ENCODE peak calls at places on chromosomes 6 and 20, in five cellular contexts. T is PC-3, D is ovary, L is fibroblast of lung, V is stomach. Y is an unnamed sample.
A peak's percentile ranks its signal among the peaks of the same experiment; 100 is the strongest.

GRCh38 chr6:89459501-89459900 is 26.5 kb downstream of the ANKRD6 start:
- DNase-seq in T (no peak), D (no peak), L (no peak), V (no peak), Y (no peak)

GRCh38 chr6:47414517-47415167 is 62.9 kb upstream of the CD2AP start:
- DNase-seq in T (peak; percentile 54), D (no peak), L (peak; percentile 64), V (no peak), Y (no peak)

GRCh38 chr6:79526897-79527296 is 10.3 kb downstream of the LCA5 start:
- DNase-seq in T (no peak), D (no peak), L (no peak), V (no peak), Y (no peak)

GRCh38 chr20:63861981-63862901 is 943 bp downstream of the ABHD16B start:
- DNase-seq in T (no peak), D (peak; percentile 49), L (no peak), V (no peak), Y (peak; percentile 91)

GRCh38 chr20:36827541-36828279 is 48.2 kb upstream of the TLDC2 start:
- DNase-seq in T (no peak), D (no peak), L (no peak), V (no peak), Y (no peak)

GRCh38 chr6:88855521-88856152 is 107.8 kb downstream of the RNGTT start:
- DNase-seq in T (peak; percentile 17), D (no peak), L (no peak), V (no peak), Y (no peak)

GRCh38 chr6:159829515-159829914 is 29.4 kb downstream of the PNLDC1 start:
- DNase-seq in T (no peak), D (no peak), L (no peak), V (no peak), Y (no peak)

GRCh38 chr6:36888115-36888643 is 2.4 kb downstream of the C6orf89 start:
- DNase-seq in T (no peak), D (no peak), L (no peak), V (no peak), Y (no peak)

GRCh38 chr20:62398120-62398821 is 8.8 kb downstream of the CABLES2 start:
- DNase-seq in T (no peak), D (no peak), L (no peak), V (no peak), Y (peak; percentile 85)

GRCh38 chr6:151379933-151380847 is 11.2 kb downstream of the ZBTB2 start:
- DNase-seq in T (no peak), D (no peak), L (peak; percentile 31), V (no peak), Y (no peak)

GRCh38 chr6:137237413-137238170 is 18.4 kb upstream of the IFNGR1 start:
- DNase-seq in T (peak; percentile 84), D (no peak), L (peak; percentile 87), V (no peak), Y (peak; percentile 71)

GRCh38 chr6:28940294-28940858 is 16.6 kb upstream of the TRIM27 start:
- DNase-seq in T (peak; percentile 71), D (no peak), L (no peak), V (no peak), Y (no peak)

GRCh38 chr6:105968230-105968954 is 117.7 kb upstream of the PRDM1 start:
- DNase-seq in T (peak; percentile 75), D (no peak), L (peak; percentile 31), V (no peak), Y (no peak)

GRCh38 chr6:143002686-143003085 is 57.7 kb upstream of the HIVEP2 start:
- DNase-seq in T (no peak), D (no peak), L (no peak), V (no peak), Y (no peak)

GRCh38 chr20:8790442-8791074 is 278.3 kb upstream of the PLCB4 start:
- DNase-seq in T (peak; percentile 81), D (no peak), L (peak; percentile 45), V (peak; percentile 36), Y (no peak)

GRCh38 chr20:10047427-10047826 is 12.6 kb downstream of the ANKEF1 start:
- DNase-seq in T (peak; percentile 30), D (no peak), L (peak; percentile 17), V (no peak), Y (no peak)

GRCh38 chr20:60808701-60809100 is 443.4 kb upstream of the CDH4 start:
- DNase-seq in T (no peak), D (no peak), L (no peak), V (no peak), Y (no peak)

GRCh38 chr6:144139817-144140216 is 10.5 kb upstream of the STX11 start:
- DNase-seq in T (no peak), D (no peak), L (no peak), V (no peak), Y (no peak)

GRCh38 chr6:66599541-66599940 is 892.5 kb upstream of the EYS start:
- DNase-seq in T (peak; percentile 57), D (no peak), L (no peak), V (no peak), Y (no peak)

GRCh38 chr6:163625265-163625664 is 210.7 kb downstream of the QKI start:
- DNase-seq in T (no peak), D (no peak), L (no peak), V (no peak), Y (no peak)

GRCh38 chr6:40714576-40715500 is 127.7 kb upstream of the LRFN2 start:
- DNase-seq in T (peak; percentile 83), D (no peak), L (no peak), V (peak; percentile 77), Y (no peak)

GRCh38 chr6:138594042-138594636 is 94.8 kb upstream of the NHSL1 start:
- DNase-seq in T (no peak), D (no peak), L (peak; percentile 26), V (no peak), Y (no peak)

GRCh38 chr20:38060536-38060935 is 27.0 kb downstream of the RPRD1B start:
- DNase-seq in T (peak; percentile 41), D (no peak), L (peak; percentile 91), V (no peak), Y (no peak)
- H3K4me3 ChIP-seq in T (peak overlapping the region; percentile 3), D (no peak overlapping the region), L (no peak overlapping the region), V (no peak overlapping the region), Y (no peak overlapping the region)

DNA sequence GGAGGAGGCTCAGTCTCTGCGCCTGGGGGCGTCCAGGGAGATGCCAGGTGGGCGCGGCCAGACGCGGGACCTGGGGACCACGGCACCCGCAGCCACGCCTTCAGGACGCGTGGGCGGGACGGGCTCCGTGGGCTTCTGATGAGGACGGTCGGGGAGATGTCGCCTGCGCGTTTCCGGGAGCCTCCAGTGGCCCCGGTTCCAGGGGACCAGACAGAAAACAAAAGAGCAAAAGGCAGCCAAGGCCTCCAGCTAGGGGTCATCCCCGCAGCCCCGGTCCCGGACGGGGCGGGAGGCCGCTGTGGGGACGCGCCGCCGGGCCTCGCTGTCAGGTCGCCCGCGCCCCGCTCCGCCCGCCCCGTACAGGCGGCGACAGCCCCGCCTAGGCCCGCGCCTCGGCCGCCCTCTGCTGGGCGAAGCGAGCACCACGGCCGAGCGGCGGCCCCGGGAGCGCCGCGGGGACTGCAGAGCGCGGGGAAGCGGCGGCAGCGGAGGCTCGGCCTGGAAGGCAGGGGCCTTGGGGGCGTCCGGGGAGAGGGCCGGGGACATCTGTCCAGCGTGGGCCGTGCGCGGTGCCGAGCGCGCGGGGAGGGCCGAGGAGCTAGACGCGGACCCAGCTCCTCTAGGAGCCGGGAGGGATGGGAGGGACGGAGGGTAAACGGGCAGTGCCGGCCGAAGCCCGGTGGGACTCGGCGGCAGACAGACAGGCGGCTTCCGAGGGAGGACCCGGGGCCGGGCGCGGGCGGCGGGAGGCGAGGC is 48.7 kb downstream of the TMEM242 start:
- DNase-seq in T (peak; percentile 78), D (peak; percentile 80), L (peak; percentile 57), V (peak; percentile 74), Y (no peak)
- H3K27ac ChIP-seq in T (no peak overlapping the region), D (peak overlapping the region; percentile 66), L (peak overlapping the region; percentile 59), V (peak overlapping the region; percentile 91), Y (no peak overlapping the region)

GRCh38 chr20:35461620-35462019 is 6.2 kb downstream of the CEP250 start:
- DNase-seq in T (no peak), D (no peak), L (peak; percentile 49), V (no peak), Y (no peak)
- H3K4me1 ChIP-seq in T (peaks cover 8% of the 10 kb centered on the region), D (no peaks in the 10 kb centered on the region), L (no peaks in the 10 kb centered on the region), V (no peaks in the 10 kb centered on the region), Y (peaks cover 14% of the 10 kb centered on the region)

GRCh38 chr20:35437599-35437998 is 429 bp downstream of the GDF5 start:
- DNase-seq in T (no peak), D (no peak), L (no peak), V (no peak), Y (no peak)
- H3K4me3 ChIP-seq in T (no peak overlapping the region), D (no peak overlapping the region), L (peak overlapping the region; percentile 2), V (peak overlapping the region; percentile 19), Y (no peak overlapping the region)

GRCh38 chr6:32703347-32703746 is 36.9 kb upstream of the HLA-DQB1 start:
- DNase-seq in T (no peak), D (no peak), L (no peak), V (no peak), Y (no peak)
- H3K27ac ChIP-seq in T (no peak overlapping the region), D (no peak overlapping the region), L (no peak overlapping the region), V (no peak overlapping the region), Y (no peak overlapping the region)